ENCODE peak calls at places on chromosomes 11 and 22, in four cellular contexts. V is KG1; T is cardiac muscle cell; B is effector CD4-positive, alpha-beta T cell. H is an unnamed sample.

GRCh38 chr11:12066056-12066798 is 44.2 kb upstream of the MICAL2 start:
- DNase-seq in T (peak), V (no peak), B (no peak), H (no peak)

GRCh38 chr22:17815703-17816254 is 41.5 kb upstream of the BID start:
- DNase-seq in B (no peak), T (no peak), V (no peak), H (no peak)

GRCh38 chr22:40805239-40805638 is 13.9 kb downstream of the SLC25A17 start:
- DNase-seq in T (no peak), V (no peak), B (no peak), H (no peak)

GRCh38 chr11:100632970-100633452 is 54.1 kb upstream of the ARHGAP42 start:
- DNase-seq in T (peak), V (no peak), B (no peak), H (peak)

GRCh38 chr11:1330473-1330872 is 21.0 kb upstream of the TOLLIP start:
- DNase-seq in B (no peak), V (no peak), T (no peak), H (no peak)

GRCh38 chr11:103338621-103339484 is 229.6 kb downstream of the DYNC2H1 start:
- DNase-seq in B (no peak), V (no peak), T (peak), H (peak)

GRCh38 chr11:81916459-81916858 is 817.2 kb downstream of the FAM181B start:
- DNase-seq in B (no peak), V (no peak), T (no peak), H (no peak)

GRCh38 chr11:21771097-21771496 is 421.8 kb upstream of the ANO5 start:
- DNase-seq in V (no peak), B (no peak), T (no peak), H (no peak)

GRCh38 chr11:115942043-115942442 is 437.8 kb upstream of the CADM1 start:
- DNase-seq in V (no peak), B (no peak), T (no peak), H (no peak)

GRCh38 chr11:132158091-132158490 is 787.7 kb downstream of the NTM start:
- DNase-seq in V (no peak), B (no peak), T (peak), H (no peak)

GRCh38 chr11:109197656-109198055 is 224.3 kb upstream of the C11orf87 start:
- DNase-seq in V (peak), T (peak), B (no peak), H (no peak)

GRCh38 chr11:765025-765801 is 12.1 kb downstream of the GATD1 start:
- DNase-seq in T (peak), B (peak), V (no peak), H (no peak)

GRCh38 chr22:17268501-17269223 is 49.4 kb upstream of the ADA2 start:
- DNase-seq in V (no peak), B (no peak), T (no peak), H (no peak)

GRCh38 chr22:19992481-19992911 is 24.1 kb downstream of the ARVCF start:
- DNase-seq in B (no peak), T (no peak), V (no peak), H (no peak)

GRCh38 chr11:96103721-96104120 is 179.8 kb upstream of the MTMR2 start:
- DNase-seq in B (no peak), T (no peak), V (no peak), H (no peak)

GRCh38 chr22:49959782-49960158 is 802 bp upstream of the PIM3 start:
- DNase-seq in V (no peak), T (peak), B (no peak), H (no peak)

GRCh38 chr22:45105281-45105700 is 58.4 kb upstream of the NUP50 start:
- DNase-seq in B (no peak), V (no peak), T (peak), H (no peak)

GRCh38 chr11:38835986-38836385 is 2237.9 kb upstream of the RAG2 start:
- DNase-seq in B (no peak), T (no peak), V (no peak), H (no peak)

GRCh38 chr11:38990139-38990538 is 2392.1 kb upstream of the RAG2 start:
- DNase-seq in B (no peak), V (no peak), T (no peak), H (no peak)

GRCh38 chr22:27602390-27602789 is 199.2 kb downstream of the MN1 start:
- DNase-seq in B (no peak), V (no peak), T (no peak), H (no peak)

GRCh38 chr22:19063581-19064353 is 58.4 kb downstream of the DGCR2 start:
- DNase-seq in B (no peak), T (peak), V (no peak), H (no peak)

GRCh38 chr11:59667812-59668187 is 1.0 kb downstream of the PATL1 start:
- DNase-seq in T (no peak), V (no peak), B (no peak), H (no peak)

GRCh38 chr11:64793271-64794160 is 9.5 kb downstream of the MAP4K2 start:
- DNase-seq in V (no peak), B (no peak), T (no peak), H (no peak)

H was measured in SK-N-DZ.